ENCODE peak calls at places on chromosomes 4 and X, in five cellular contexts. T is mesenchymal stem cell, Z is H9, O is trophoblast cell, H is neuronal stem cell. L is an unnamed sample.

GRCh38 chr4:76272999-76273398 is 21.5 kb downstream of the FAM47E start:
- DNase-seq in T (no peak), Z (no peak), O (no peak), H (no peak), L (no peak)

GRCh38 chr4:23890369-23891063 is 669 bp upstream of the PPARGC1A start:
- DNase-seq in T (peak; percentile 45), Z (no peak), O (peak; percentile 47), H (no peak), L (no peak)

GRCh38 chr4:165580379-165580905 is 201.6 kb downstream of the CPE start:
- DNase-seq in T (peak; percentile 90), Z (no peak), O (peak; percentile 46), H (no peak), L (no peak)

GRCh38 chr4:3253808-3254207 is 4.8 kb downstream of the MSANTD1 start:
- DNase-seq in T (no peak), Z (peak; percentile 21), O (no peak), H (no peak), L (no peak)

GRCh38 chr4:135382280-135382679 is 1180.7 kb upstream of the PABPC4L start:
- DNase-seq in T (no peak), Z (no peak), O (no peak), H (no peak), L (peak; percentile 1)

GRCh38 chr4:80197601-80198444 is 520 bp downstream of the PRDM8 start:
- DNase-seq in T (peak; percentile 49), Z (peak; percentile 70), O (peak; percentile 33), H (no peak), L (no peak)

GRCh38 chrX:74521961-74522833 is 92.2 kb downstream of the RLIM start:
- DNase-seq in T (peak; percentile 28), Z (no peak), O (no peak), H (no peak), L (peak; percentile 64)

GRCh38 chr4:165709973-165710526 is 163.0 kb upstream of the TLL1 start:
- DNase-seq in T (no peak), Z (no peak), O (peak; percentile 57), H (no peak), L (no peak)

GRCh38 chr4:142850478-142850877 is 4.4 kb upstream of the INPP4B start:
- DNase-seq in T (no peak), Z (no peak), O (no peak), H (no peak), L (no peak)

GRCh38 chr4:52869196-52869595 is 7.1 kb downstream of the RASL11B start:
- DNase-seq in T (no peak), Z (no peak), O (peak; percentile 17), H (no peak), L (peak; percentile 36)

GRCh38 chrX:43679778-43680177 is 23.7 kb downstream of the MAOA start:
- DNase-seq in T (no peak), Z (no peak), O (no peak), H (no peak), L (no peak)

GRCh38 chr4:1385373-1386340 is 20.6 kb downstream of the NKX1-1 start:
- DNase-seq in T (no peak), Z (no peak), O (peak; percentile 46), H (no peak), L (no peak)

GRCh38 chr4:16067515-16067914 is 16.3 kb downstream of the PROM1 start:
- DNase-seq in T (no peak), Z (no peak), O (no peak), H (no peak), L (no peak)

GRCh38 chr4:169774466-169775445 is 17.0 kb upstream of the HPF1 start:
- DNase-seq in T (no peak), Z (peak; percentile 69), O (no peak), H (no peak), L (no peak)

GRCh38 chr4:185839204-185839712 is 27.3 kb upstream of the SORBS2 start:
- DNase-seq in T (peak; percentile 98), Z (peak; percentile 90), O (peak; percentile 86), H (peak; percentile 71), L (peak; percentile 91)

GRCh38 chr4:23392860-23393458 is 496.9 kb downstream of the PPARGC1A start:
- DNase-seq in T (no peak), Z (no peak), O (no peak), H (no peak), L (no peak)

GRCh38 chrX:12496343-12496742 is 294.9 kb upstream of the PRPS2 start:
- DNase-seq in T (no peak), Z (no peak), O (no peak), H (no peak), L (no peak)

GRCh38 chrX:2610246-2611170 is 80.6 kb upstream of the CD99 start:
- DNase-seq in T (peak; percentile 40), Z (no peak), O (peak; percentile 82), H (no peak), L (peak; percentile 20)

GRCh38 chrX:9379697-9380551 is 84.9 kb upstream of the TBL1X start:
- DNase-seq in T (peak; percentile 38), Z (no peak), O (no peak), H (no peak), L (peak; percentile 61)

GRCh38 chr4:170428929-170429328 is 339.2 kb upstream of the AADAT start:
- DNase-seq in T (no peak), Z (peak; percentile 58), O (no peak), H (no peak), L (no peak)

GRCh38 chrX:41337140-41337539 is 3.2 kb downstream of the DDX3X start:
- DNase-seq in T (no peak), Z (no peak), O (peak; percentile 45), H (no peak), L (peak; percentile 7)

GRCh38 chr4:139329665-139330200 is 27.5 kb upstream of the NDUFC1 start:
- DNase-seq in T (no peak), Z (no peak), O (peak; percentile 84), H (no peak), L (no peak)
- H3K23ac ChIP-seq in T (no peak overlapping the region), Z (no peak overlapping the region), O (no peak overlapping the region), H (no peak overlapping the region), L (no peak overlapping the region)

GRCh38 chr4:140091305-140091704 is 62.7 kb downstream of the MAML3 start:
- DNase-seq in T (peak; percentile 65), Z (no peak), O (peak; percentile 46), H (no peak), L (no peak)

GRCh38 chr4:140088317-140088967 is 65.5 kb downstream of the MAML3 start:
- DNase-seq in T (peak; percentile 66), Z (no peak), O (peak; percentile 72), H (no peak), L (peak; percentile 59)

GRCh38 chr4:140089216-140089615 is 64.8 kb downstream of the MAML3 start:
- DNase-seq in T (no peak), Z (no peak), O (peak; percentile 81), H (no peak), L (no peak)

GRCh38 chr4:140092094-140092820 is 61.7 kb downstream of the MAML3 start:
- DNase-seq in T (peak; percentile 71), Z (peak; percentile 81), O (peak; percentile 60), H (peak; percentile 83), L (no peak)

DNA sequence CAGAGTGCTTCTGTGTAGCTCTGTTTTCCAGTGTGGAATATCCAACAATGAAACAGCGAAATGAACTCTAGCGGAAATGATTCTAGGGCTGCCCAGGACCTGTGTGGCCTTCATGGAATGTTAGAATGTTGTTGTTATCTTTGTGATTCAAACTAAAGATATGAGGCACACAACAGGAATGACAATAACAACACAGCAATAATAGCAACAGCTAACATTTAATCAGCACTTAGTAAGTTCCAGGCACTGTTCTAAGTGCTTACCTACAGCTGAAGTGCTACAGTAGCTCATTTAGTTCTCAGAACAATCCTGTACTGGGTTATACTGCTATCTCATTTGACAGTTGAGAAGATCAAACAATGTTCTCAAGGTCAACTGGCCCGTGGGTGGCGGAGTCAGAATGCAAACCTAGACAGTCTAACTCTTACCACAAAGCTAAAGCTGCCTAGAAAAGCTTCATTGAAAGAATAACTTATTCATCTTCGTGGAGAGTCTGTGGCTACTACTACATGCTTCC is 63.7 kb downstream of the MAML3 start:
- DNase-seq in T (peak; percentile 54), Z (no peak), O (peak; percentile 92), H (no peak), L (peak; percentile 35)
- H3K23ac ChIP-seq in T (no peak overlapping the region), Z (no peak overlapping the region), O (no peak overlapping the region), H (no peak overlapping the region), L (no peak overlapping the region)

GRCh38 chr4:107711831-107712230 is 8.2 kb downstream of the PAPSS1 start:
- DNase-seq in T (no peak), Z (no peak), O (no peak), H (no peak), L (no peak)

GRCh38 chr4:107708225-107708624 is 11.8 kb downstream of the PAPSS1 start:
- DNase-seq in T (no peak), Z (no peak), O (peak; percentile 77), H (no peak), L (no peak)

GRCh38 chr4:107709916-107710315 is 10.1 kb downstream of the PAPSS1 start:
- DNase-seq in T (peak; percentile 41), Z (no peak), O (peak; percentile 14), H (no peak), L (peak; percentile 22)

GRCh38 chr4:107712236-107712635 is 7.8 kb downstream of the PAPSS1 start:
- DNase-seq in T (no peak), Z (no peak), O (no peak), H (no peak), L (no peak)

DNA sequence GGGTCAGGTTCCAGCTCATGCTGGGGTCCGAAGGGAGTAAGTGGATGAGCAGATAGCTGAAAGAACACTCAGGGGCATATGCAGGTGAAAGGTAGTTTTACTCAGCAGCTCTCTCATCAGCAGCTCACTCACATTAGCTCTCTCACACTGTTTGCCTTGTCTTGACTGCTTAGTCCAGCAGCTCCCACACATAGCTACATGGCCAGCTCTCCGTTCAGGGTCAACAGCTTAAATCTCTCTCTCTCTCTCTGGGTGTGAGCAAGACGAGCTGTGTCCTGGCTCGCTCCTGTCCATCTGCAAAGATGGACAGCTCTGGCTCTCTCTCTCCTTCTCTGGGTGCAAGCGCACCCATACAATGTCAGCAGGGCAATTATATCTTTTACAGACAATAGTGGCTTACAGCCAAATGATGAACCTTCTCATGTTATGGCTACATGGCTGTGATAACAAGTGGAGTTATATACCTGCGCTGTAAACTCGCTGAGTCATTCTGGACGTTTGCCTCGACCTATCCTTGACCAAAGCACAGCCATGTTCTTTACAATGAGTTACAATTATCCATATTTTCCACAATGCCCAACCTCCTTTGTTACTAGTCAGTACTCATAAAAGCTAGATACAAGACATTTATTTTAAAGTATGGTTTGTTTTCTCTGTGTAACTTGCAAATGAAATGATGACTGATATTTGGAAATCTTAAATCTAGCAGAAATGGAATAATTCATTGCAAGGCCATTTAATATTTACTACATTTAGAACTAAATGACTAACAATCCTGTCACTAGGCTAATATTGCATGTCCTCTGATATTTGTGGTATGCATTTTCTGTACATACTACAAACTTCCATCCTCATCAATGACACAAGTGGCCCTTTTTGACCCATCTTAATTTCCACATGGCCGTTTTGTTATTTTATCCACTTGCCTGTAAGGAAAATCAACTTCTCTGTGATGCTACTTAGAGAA is 9.3 kb downstream of the PAPSS1 start:
- DNase-seq in T (no peak), Z (no peak), O (no peak), H (no peak), L (no peak)
- H3K23ac ChIP-seq in T (no peak overlapping the region), Z (no peak overlapping the region), O (no peak overlapping the region), H (no peak overlapping the region), L (no peak overlapping the region)

GRCh38 chr4:145934434-145935047 is 4.1 kb downstream of the ZNF827 start:
- DNase-seq in T (no peak), Z (no peak), O (no peak), H (no peak), L (no peak)

GRCh38 chr4:145930592-145930991 is 8.0 kb downstream of the ZNF827 start:
- DNase-seq in T (no peak), Z (no peak), O (no peak), H (no peak), L (no peak)

GRCh38 chr4:145933134-145933533 is 5.5 kb downstream of the ZNF827 start:
- DNase-seq in T (no peak), Z (no peak), O (no peak), H (no peak), L (peak; percentile 45)

GRCh38 chr4:145929415-145930178 is 9.0 kb downstream of the ZNF827 start:
- DNase-seq in T (no peak), Z (no peak), O (no peak), H (no peak), L (no peak)

GRCh38 chr4:145931403-145931802 is 7.2 kb downstream of the ZNF827 start:
- DNase-seq in T (no peak), Z (no peak), O (no peak), H (no peak), L (no peak)
- H3K23ac ChIP-seq in T (no peak overlapping the region), Z (no peak overlapping the region), O (no peak overlapping the region), H (no peak overlapping the region), L (no peak overlapping the region)

L was measured in IMR-90.